ENCODE peak calls at places on chromosomes 2 and 18, in five cellular contexts. F is sigmoid colon, I is HCT116, K is vagina, N is Peyer's patch. Q is an unnamed sample.

GRCh38 chr18:12423393-12423792 is 15.7 kb downstream of the PRELID3A start:
- DNase-seq in I (no peak), F (no peak), K (no peak), N (no peak), Q (no peak)

GRCh38 chr18:43061816-43062215 is 53.7 kb downstream of the RIT2 start:
- DNase-seq in F (no peak), K (no peak), I (no peak), N (no peak), Q (no peak)

GRCh38 chr18:3219621-3220335 is at the start of gene MYOM1:
- DNase-seq in F (no peak), I (no peak), N (no peak), K (no peak), Q (no peak)

GRCh38 chr18:50468802-50469201 is 91.1 kb upstream of the MAPK4 start:
- DNase-seq in K (no peak), N (no peak), I (no peak), F (no peak), Q (no peak)

GRCh38 chr2:226431301-226431955 is 368.2 kb downstream of the IRS1 start:
- DNase-seq in I (no peak), K (no peak), N (no peak), F (no peak), Q (no peak)

GRCh38 chr18:11948852-11949523 is 32.3 kb upstream of the IMPA2 start:
- DNase-seq in F (no peak), I (no peak), K (no peak), N (no peak), Q (peak; percentile 33)

GRCh38 chr2:239830066-239830717 is 194.9 kb downstream of the NDUFA10 start:
- DNase-seq in N (peak; percentile 10), I (no peak), F (peak; percentile 50), K (peak; percentile 91), Q (peak; percentile 69)

GRCh38 chr18:70333757-70334156 is 44.9 kb downstream of the SOCS6 start:
- DNase-seq in K (no peak), F (no peak), N (no peak), I (peak; percentile 32), Q (no peak)

GRCh38 chr2:238910751-238911351 is 63.0 kb downstream of the TWIST2 start:
- DNase-seq in F (peak; percentile 62), K (no peak), I (no peak), N (no peak), Q (no peak)

GRCh38 chr2:163723881-163724280 is 11.9 kb downstream of the FIGN start:
- DNase-seq in I (no peak), N (no peak), F (no peak), K (no peak), Q (no peak)

GRCh38 chr2:16192416-16193216 is 252.3 kb downstream of the MYCN start:
- DNase-seq in K (no peak), I (no peak), F (no peak), N (no peak), Q (no peak)

GRCh38 chr2:41207578-41207977 is 755.7 kb upstream of the SLC8A1 start:
- DNase-seq in I (no peak), F (no peak), K (no peak), N (no peak), Q (no peak)

GRCh38 chr2:37894047-37894446 is 31.0 kb upstream of the RMDN2 start:
- DNase-seq in F (no peak), N (no peak), K (no peak), I (no peak), Q (no peak)

GRCh38 chr2:37896319-37896718 is 28.8 kb upstream of the RMDN2 start:
- DNase-seq in I (no peak), F (no peak), N (no peak), K (no peak), Q (no peak)

GRCh38 chr2:37893327-37893726 is 31.8 kb upstream of the RMDN2 start:
- DNase-seq in I (no peak), N (no peak), F (no peak), K (no peak), Q (no peak)

GRCh38 chr2:37895135-37895534 is 30.0 kb upstream of the RMDN2 start:
- DNase-seq in K (no peak), I (no peak), F (no peak), N (no peak), Q (no peak)

GRCh38 chr2:37894601-37895000 is 30.5 kb upstream of the RMDN2 start:
- DNase-seq in K (no peak), I (no peak), N (no peak), F (no peak), Q (no peak)
- TF ChIP-seq CTCF in K (no peak), I (no peak), N (no peak), F (no peak), Q (no peak)

DNA sequence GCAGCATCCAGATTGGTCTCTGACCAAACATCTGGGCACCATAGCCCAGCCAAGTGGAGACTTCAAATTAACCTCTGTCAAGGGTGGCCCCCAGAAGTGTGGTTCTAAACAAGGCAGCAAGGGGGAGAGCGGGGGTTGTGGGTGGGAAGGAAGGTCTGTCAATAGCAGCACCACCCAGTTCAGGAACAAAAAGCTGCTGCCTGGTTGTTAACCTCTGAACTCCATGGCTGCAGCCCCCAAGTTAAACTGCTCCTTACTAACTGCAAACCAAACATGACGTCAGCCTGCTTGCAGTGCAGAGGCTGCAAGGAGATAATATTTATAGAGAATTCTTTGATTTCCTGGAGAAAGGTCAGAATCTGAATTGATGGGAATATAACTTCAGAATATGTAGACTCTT is 76.5 kb downstream of the ARL4C start:
- DNase-seq in K (no peak), N (peak; percentile 30), F (no peak), I (no peak), Q (no peak)
- TF ChIP-seq POLR2A in K (no peak), N (no peak), F (no peak), I (no peak), Q (no peak)

DNA sequence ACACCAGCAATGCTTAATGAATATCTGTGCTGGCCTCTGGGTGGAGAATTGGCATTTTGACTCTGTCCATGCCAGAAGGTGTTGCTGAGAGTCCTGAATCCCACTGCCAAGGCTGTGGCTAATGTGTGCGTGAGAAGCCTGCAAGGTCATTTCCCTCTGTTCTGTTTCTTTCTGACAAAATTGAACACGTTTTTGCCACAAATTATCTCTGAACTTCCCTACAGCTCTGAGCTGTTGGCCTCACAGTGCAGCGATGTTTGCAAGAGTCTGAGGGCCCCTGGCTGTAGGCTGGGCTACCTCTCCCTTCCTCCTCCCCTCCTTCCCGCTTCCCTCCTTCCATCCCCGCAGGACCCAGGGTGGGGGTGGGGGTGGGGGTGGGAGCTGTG is 154.1 kb upstream of the HS6ST1 start:
- DNase-seq in K (no peak), I (no peak), N (no peak), F (no peak), Q (no peak)
- H3K4me3 ChIP-seq in K (peak overlapping the region; percentile 21), I (no peak overlapping the region), N (peak overlapping the region; percentile 8), F (peak overlapping the region; percentile 11), Q (peak overlapping the region; percentile 2)

GRCh38 chr2:230410263-230410662 is 5.7 kb upstream of the SP100 start:
- DNase-seq in I (no peak), K (no peak), F (no peak), N (no peak), Q (no peak)

GRCh38 chr2:230410861-230411464 is 5.0 kb upstream of the SP100 start:
- DNase-seq in N (no peak), I (no peak), F (no peak), K (no peak), Q (peak; percentile 76)

GRCh38 chr2:230412846-230413245 is 3.2 kb upstream of the SP100 start:
- DNase-seq in K (no peak), F (no peak), I (no peak), N (no peak), Q (peak; percentile 78)

GRCh38 chr2:230412369-230412706 is 3.7 kb upstream of the SP100 start:
- DNase-seq in F (no peak), K (no peak), N (no peak), I (no peak), Q (no peak)

DNA sequence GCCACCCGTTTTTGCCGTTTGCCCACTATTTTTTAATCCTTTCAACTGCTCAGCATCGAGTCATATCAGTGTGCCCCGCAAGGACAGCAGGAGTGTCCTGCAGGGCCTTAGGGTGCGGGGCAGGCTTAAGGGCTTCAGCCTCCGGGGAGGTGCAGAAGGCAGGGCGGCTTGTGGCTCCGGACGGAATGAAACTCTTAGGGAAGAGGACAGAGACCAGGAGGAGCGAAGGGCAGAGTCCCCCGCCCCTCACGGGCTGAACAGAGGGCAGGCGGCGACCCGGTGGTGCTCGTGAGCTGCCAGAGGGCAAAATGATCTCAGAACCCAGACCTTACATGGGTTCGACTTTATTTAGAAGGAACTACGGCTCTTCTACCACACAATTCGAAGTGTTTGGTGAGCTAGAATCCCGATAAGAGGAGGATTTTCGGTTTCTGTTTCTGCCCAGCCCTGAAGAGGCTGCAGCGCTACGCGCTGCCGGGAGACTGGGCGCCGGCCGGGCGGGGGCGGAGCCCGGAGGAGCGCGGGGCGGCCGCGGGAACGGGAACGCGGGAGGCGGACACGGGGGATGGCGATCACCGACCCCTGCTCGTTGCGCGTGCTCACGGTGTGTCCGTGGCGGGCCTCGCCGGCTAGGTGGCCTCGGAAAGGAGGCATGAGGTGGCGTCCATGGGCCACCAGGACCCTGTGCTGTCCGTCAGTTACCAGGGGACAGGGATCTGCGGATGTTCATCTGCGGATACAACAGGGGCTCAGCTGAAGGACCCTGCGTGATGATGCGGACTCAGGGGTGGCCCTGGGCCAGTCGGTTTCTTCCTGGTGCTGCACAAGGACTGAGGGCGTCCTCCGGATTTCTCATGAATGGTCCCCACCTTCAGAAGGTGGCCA is 4.3 kb upstream of the SP100 start:
- DNase-seq in N (peak; percentile 56), F (peak; percentile 80), K (no peak), I (no peak), Q (peak; percentile 95)
- TF ChIP-seq CTCF in N (no peak), F (no peak), K (no peak), I (no peak), Q (peak; percentile 22)

DNA sequence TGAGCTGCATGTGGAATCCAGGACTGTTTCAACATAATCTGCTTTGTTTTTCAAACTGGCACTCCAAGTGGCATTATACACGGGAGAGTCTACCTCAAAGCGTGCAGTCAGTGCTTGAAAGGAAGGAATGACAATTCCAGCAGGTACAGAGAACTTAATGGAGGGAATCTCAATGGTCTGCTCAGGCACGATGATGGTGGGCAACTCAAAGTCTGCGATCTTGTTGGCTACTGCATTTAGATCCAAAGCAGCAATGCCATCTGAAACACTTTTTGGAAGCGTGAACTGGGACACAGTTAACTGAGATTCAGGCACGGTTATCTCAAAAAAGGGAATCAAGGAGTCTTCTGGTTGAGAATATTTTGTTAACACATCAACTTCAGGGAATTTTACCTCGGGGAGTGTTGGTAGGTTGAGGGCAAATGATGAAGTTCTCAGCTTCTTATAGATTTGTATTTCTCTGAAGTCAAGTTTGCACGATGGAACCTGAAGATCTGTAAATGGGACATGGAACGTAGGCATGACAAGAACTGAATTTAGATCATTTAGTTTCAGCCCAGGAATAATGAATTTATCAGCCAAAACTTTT is 38.7 kb downstream of the APOB start:
- DNase-seq in K (no peak), N (no peak), I (no peak), F (no peak), Q (no peak)
- TF ChIP-seq POLR2A in K (no peak), N (no peak), I (no peak), F (no peak), Q (no peak)

GRCh38 chr2:209208211-209208610 is 215.6 kb upstream of the MAP2 start:
- DNase-seq in K (no peak), F (no peak), I (peak; percentile 41), N (no peak), Q (no peak)
- H3K4me3 ChIP-seq in K (no peak overlapping the region), F (peak overlapping the region; percentile 18), I (peak overlapping the region; percentile 18), N (peak overlapping the region; percentile 21), Q (no peak overlapping the region)

Q was measured in spleen.